ENCODE peak calls at places on chromosomes 5 and 9, in six cellular contexts. One of them, this sample, is unnamed.

GRCh38 chr9:77848897-77849296 is 182.7 kb downstream of the GNAQ start:
- ATAC-seq in A549: peak; percentile 86
- ATAC-seq in upper lobe of left lung: peak; percentile 95
- ATAC-seq in K562: no peak
- ATAC-seq in GM12878: no peak
- ATAC-seq in HepG2: no peak
- ATAC-seq in this sample: peak; percentile 94

GRCh38 chr5:126831175-126831574 is 54.2 kb downstream of the LMNB1 start:
- ATAC-seq in GM12878: no peak
- ATAC-seq in K562: no peak
- ATAC-seq in A549: no peak
- ATAC-seq in upper lobe of left lung: no peak
- ATAC-seq in HepG2: no peak
- ATAC-seq in this sample: no peak

GRCh38 chr5:98938459-98938858 is 9.7 kb upstream of the CHD1 start:
- ATAC-seq in K562: no peak
- ATAC-seq in HepG2: peak; percentile 96
- ATAC-seq in upper lobe of left lung: no peak
- ATAC-seq in GM12878: no peak
- ATAC-seq in A549: peak; percentile 52
- ATAC-seq in this sample: no peak

GRCh38 chr5:107474361-107474723 is 196.4 kb downstream of the EFNA5 start:
- ATAC-seq in A549: no peak
- ATAC-seq in K562: no peak
- ATAC-seq in HepG2: no peak
- ATAC-seq in GM12878: no peak
- ATAC-seq in upper lobe of left lung: no peak
- ATAC-seq in this sample: no peak

GRCh38 chr5:38193015-38193581 is 65.3 kb upstream of the EGFLAM start:
- ATAC-seq in A549: peak; percentile 91
- ATAC-seq in K562: peak; percentile 89
- ATAC-seq in HepG2: peak; percentile 71
- ATAC-seq in GM12878: peak; percentile 86
- ATAC-seq in upper lobe of left lung: peak; percentile 86
- ATAC-seq in this sample: peak; percentile 65

GRCh38 chr5:61659221-61659696 is 327.2 kb downstream of the ZSWIM6 start:
- ATAC-seq in A549: peak; percentile 42
- ATAC-seq in upper lobe of left lung: peak; percentile 45
- ATAC-seq in K562: peak; percentile 64
- ATAC-seq in HepG2: peak; percentile 67
- ATAC-seq in GM12878: peak; percentile 15
- ATAC-seq in this sample: no peak

GRCh38 chr5:62143268-62144229 is 162.5 kb upstream of the KIF2A start:
- ATAC-seq in upper lobe of left lung: peak; percentile 66
- ATAC-seq in A549: peak; percentile 88
- ATAC-seq in K562: peak; percentile 83
- ATAC-seq in HepG2: peak; percentile 61
- ATAC-seq in GM12878: peak; percentile 48
- ATAC-seq in this sample: no peak

GRCh38 chr5:57889558-57889957 is 406.9 kb upstream of the ACTBL2 start:
- ATAC-seq in A549: peak; percentile 93
- ATAC-seq in K562: peak; percentile 71
- ATAC-seq in GM12878: no peak
- ATAC-seq in upper lobe of left lung: no peak
- ATAC-seq in HepG2: peak; percentile 86
- ATAC-seq in this sample: no peak

GRCh38 chr5:171579162-171579561 is 159.7 kb downstream of the FGF18 start:
- ATAC-seq in GM12878: no peak
- ATAC-seq in A549: no peak
- ATAC-seq in upper lobe of left lung: peak; percentile 65
- ATAC-seq in HepG2: no peak
- ATAC-seq in K562: no peak
- ATAC-seq in this sample: peak; percentile 57

GRCh38 chr5:14580037-14581034 is 1.3 kb upstream of the OTULINL start:
- ATAC-seq in upper lobe of left lung: no peak
- ATAC-seq in HepG2: no peak
- ATAC-seq in GM12878: no peak
- ATAC-seq in A549: no peak
- ATAC-seq in K562: no peak
- ATAC-seq in this sample: no peak

GRCh38 chr9:33137781-33138264 is 29.3 kb downstream of the B4GALT1 start:
- ATAC-seq in GM12878: peak; percentile 36
- ATAC-seq in upper lobe of left lung: no peak
- ATAC-seq in A549: no peak
- ATAC-seq in HepG2: no peak
- ATAC-seq in K562: no peak
- ATAC-seq in this sample: no peak

GRCh38 chr5:134567651-134568338 is 42.3 kb downstream of the JADE2 start:
- ATAC-seq in A549: peak; percentile 72
- ATAC-seq in upper lobe of left lung: peak; percentile 90
- ATAC-seq in K562: peak; percentile 45
- ATAC-seq in HepG2: no peak
- ATAC-seq in GM12878: no peak
- ATAC-seq in this sample: peak; percentile 89

GRCh38 chr9:131836021-131836420 is 96.1 kb upstream of the RAPGEF1 start:
- ATAC-seq in K562: no peak
- ATAC-seq in HepG2: no peak
- ATAC-seq in A549: no peak
- ATAC-seq in upper lobe of left lung: no peak
- ATAC-seq in GM12878: no peak
- ATAC-seq in this sample: no peak

GRCh38 chr5:110402562-110402961 is 323.9 kb downstream of the TMEM232 start:
- ATAC-seq in upper lobe of left lung: no peak
- ATAC-seq in K562: no peak
- ATAC-seq in GM12878: no peak
- ATAC-seq in HepG2: peak; percentile 80
- ATAC-seq in A549: no peak
- ATAC-seq in this sample: no peak

GRCh38 chr9:19181002-19181401 is 49.5 kb upstream of the DENND4C start:
- ATAC-seq in upper lobe of left lung: no peak
- ATAC-seq in HepG2: no peak
- ATAC-seq in A549: no peak
- ATAC-seq in GM12878: no peak
- ATAC-seq in K562: no peak
- ATAC-seq in this sample: no peak

GRCh38 chr5:178589180-178590140 is 733 bp downstream of the COL23A1 start:
- ATAC-seq in upper lobe of left lung: no peak
- ATAC-seq in K562: peak; percentile 68
- ATAC-seq in A549: peak; percentile 10
- ATAC-seq in HepG2: peak; percentile 41
- ATAC-seq in GM12878: no peak
- ATAC-seq in this sample: peak; percentile 48

DNA sequence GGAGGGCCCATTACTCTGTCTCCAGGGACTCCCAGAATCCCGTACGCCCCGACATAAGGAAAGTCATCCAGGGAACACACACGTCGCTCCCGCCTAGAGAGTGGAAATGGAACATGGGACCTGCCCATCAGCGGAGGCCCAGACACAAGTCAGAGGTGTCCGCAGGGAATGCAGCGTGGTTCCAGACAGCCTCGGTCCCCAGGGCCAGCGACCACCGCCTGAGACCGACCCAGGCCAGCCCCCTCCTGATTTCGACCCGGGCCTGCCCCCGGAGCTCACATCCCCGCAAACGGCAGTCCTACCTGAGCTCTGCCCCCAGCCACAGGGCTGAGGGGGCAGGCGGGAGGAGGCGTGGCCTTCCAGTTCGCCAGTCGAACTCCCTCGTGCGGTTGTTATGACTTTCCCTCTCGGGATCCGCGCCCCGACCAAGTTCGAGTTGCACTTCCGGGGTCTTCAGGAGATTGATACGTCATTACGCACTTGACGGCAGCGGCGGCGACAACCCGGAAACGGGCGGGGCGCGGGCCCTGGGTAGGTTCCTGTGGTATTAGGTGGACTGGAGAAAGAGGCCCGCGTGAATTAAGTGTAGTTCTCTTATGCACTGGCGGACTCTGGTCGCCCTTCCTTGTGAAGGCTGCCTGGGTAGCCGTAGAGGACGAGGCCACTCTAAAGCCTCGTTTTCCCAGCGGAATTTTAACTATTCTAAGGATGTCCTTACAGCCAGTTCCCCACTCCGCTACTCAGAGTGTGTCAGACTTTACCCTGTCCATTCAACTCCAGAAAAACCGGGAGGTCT is 370.0 kb upstream of the POU5F2 start:
- ATAC-seq in K562: peak; percentile 99
- ATAC-seq in HepG2: peak; percentile 96
- ATAC-seq in A549: peak; percentile 99
- ATAC-seq in GM12878: peak; percentile 98
- ATAC-seq in upper lobe of left lung: peak; percentile 99
- ATAC-seq in this sample: peak; percentile 97
- TF ChIP-seq EP300 in K562: no peak
- TF ChIP-seq EP300 in HepG2: no peak
- TF ChIP-seq EP300 in A549: no peak
- TF ChIP-seq EP300 in GM12878: no peak
- TF ChIP-seq EP300 in upper lobe of left lung: no peak
- TF ChIP-seq EP300 in this sample: no peak

DNA sequence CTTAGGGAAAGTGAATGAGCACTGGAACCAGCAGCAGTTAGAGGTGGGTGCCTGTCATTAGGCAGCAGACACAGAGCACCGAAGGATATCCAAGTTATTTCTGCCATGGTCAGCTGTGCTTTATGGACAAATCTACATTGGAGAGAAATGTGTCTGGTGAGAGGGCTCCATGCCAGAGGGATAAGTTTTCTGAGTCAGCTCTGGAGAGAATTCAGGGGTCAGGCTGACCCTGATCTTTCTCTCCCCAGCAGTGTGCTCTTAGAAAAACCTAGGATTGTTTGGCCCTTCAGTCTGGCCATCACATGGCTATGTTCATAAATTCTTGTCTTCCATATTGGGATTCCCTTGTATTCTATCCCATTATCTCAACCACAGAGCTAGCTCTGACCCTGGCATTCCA is 8.9 kb upstream of the IL17B start:
- ATAC-seq in K562: no peak
- ATAC-seq in A549: no peak
- ATAC-seq in upper lobe of left lung: no peak
- ATAC-seq in HepG2: no peak
- ATAC-seq in GM12878: no peak
- ATAC-seq in this sample: no peak
- H3K27ac ChIP-seq in K562: no peak overlapping the region
- H3K27ac ChIP-seq in A549: no peak overlapping the region
- H3K27ac ChIP-seq in upper lobe of left lung: peak overlapping the region; percentile 3
- H3K27ac ChIP-seq in HepG2: no peak overlapping the region
- H3K27ac ChIP-seq in GM12878: no peak overlapping the region
- H3K27ac ChIP-seq in this sample: peak overlapping the region; percentile 93

GRCh38 chr9:36154213-36154952 is 14.8 kb upstream of the CCIN start:
- ATAC-seq in A549: peak; percentile 72
- ATAC-seq in upper lobe of left lung: peak; percentile 71
- ATAC-seq in GM12878: no peak
- ATAC-seq in K562: no peak
- ATAC-seq in HepG2: no peak
- ATAC-seq in this sample: peak; percentile 76
- TF ChIP-seq EP300 in A549: no peak
- TF ChIP-seq EP300 in upper lobe of left lung: peak; percentile 34
- TF ChIP-seq EP300 in GM12878: no peak
- TF ChIP-seq EP300 in K562: no peak
- TF ChIP-seq EP300 in HepG2: no peak
- TF ChIP-seq EP300 in this sample: no peak

GRCh38 chr9:137256839-137257238 is 1.7 kb downstream of the NELFB start:
- ATAC-seq in K562: no peak
- ATAC-seq in upper lobe of left lung: no peak
- ATAC-seq in GM12878: no peak
- ATAC-seq in A549: no peak
- ATAC-seq in HepG2: no peak
- ATAC-seq in this sample: no peak

GRCh38 chr9:137256362-137256761 is 1.2 kb downstream of the NELFB start:
- ATAC-seq in upper lobe of left lung: no peak
- ATAC-seq in K562: no peak
- ATAC-seq in A549: no peak
- ATAC-seq in GM12878: no peak
- ATAC-seq in HepG2: no peak
- ATAC-seq in this sample: no peak

GRCh38 chr9:137253717-137254623 is 1.2 kb upstream of the NELFB start:
- ATAC-seq in A549: peak; percentile 32
- ATAC-seq in HepG2: peak; percentile 46
- ATAC-seq in GM12878: no peak
- ATAC-seq in K562: peak; percentile 30
- ATAC-seq in upper lobe of left lung: no peak
- ATAC-seq in this sample: no peak

GRCh38 chr9:137255448-137256114 is 454 bp downstream of the NELFB start:
- ATAC-seq in HepG2: peak; percentile 19
- ATAC-seq in upper lobe of left lung: peak; percentile 52
- ATAC-seq in GM12878: peak; percentile 47
- ATAC-seq in A549: peak; percentile 60
- ATAC-seq in K562: peak; percentile 51
- ATAC-seq in this sample: peak; percentile 50

GRCh38 chr9:137254624-137255447 is at the start of gene NELFB:
- ATAC-seq in upper lobe of left lung: peak; percentile 96
- ATAC-seq in K562: peak; percentile 82
- ATAC-seq in GM12878: peak; percentile 83
- ATAC-seq in A549: peak; percentile 83
- ATAC-seq in HepG2: peak; percentile 53
- ATAC-seq in this sample: peak; percentile 96
- H3K27ac ChIP-seq in upper lobe of left lung: peak within 1 kb of the TSS; percentile 76
- H3K27ac ChIP-seq in K562: peak within 1 kb of the TSS; percentile 84
- H3K27ac ChIP-seq in GM12878: peak within 1 kb of the TSS; percentile 77
- H3K27ac ChIP-seq in A549: peak within 1 kb of the TSS; percentile 90
- H3K27ac ChIP-seq in HepG2: peak within 1 kb of the TSS; percentile 80
- H3K27ac ChIP-seq in this sample: peak within 1 kb of the TSS; percentile 84

GRCh38 chr5:141742866-141743651 is 61.0 kb upstream of the ARAP3 start:
- ATAC-seq in GM12878: peak; percentile 36
- ATAC-seq in A549: peak; percentile 61
- ATAC-seq in K562: peak; percentile 59
- ATAC-seq in upper lobe of left lung: peak; percentile 30
- ATAC-seq in HepG2: peak; percentile 59
- ATAC-seq in this sample: no peak

GRCh38 chr5:141743652-141744333 is 61.8 kb upstream of the ARAP3 start:
- ATAC-seq in GM12878: no peak
- ATAC-seq in HepG2: no peak
- ATAC-seq in upper lobe of left lung: no peak
- ATAC-seq in K562: no peak
- ATAC-seq in A549: no peak
- ATAC-seq in this sample: no peak

GRCh38 chr5:141747152-141747640 is 65.2 kb upstream of the ARAP3 start:
- ATAC-seq in HepG2: peak; percentile 33
- ATAC-seq in upper lobe of left lung: peak; percentile 33
- ATAC-seq in GM12878: peak; percentile 87
- ATAC-seq in A549: peak; percentile 74
- ATAC-seq in K562: peak; percentile 79
- ATAC-seq in this sample: peak; percentile 63

GRCh38 chr5:141746395-141746794 is 64.4 kb upstream of the ARAP3 start:
- ATAC-seq in upper lobe of left lung: no peak
- ATAC-seq in K562: no peak
- ATAC-seq in GM12878: no peak
- ATAC-seq in HepG2: no peak
- ATAC-seq in A549: no peak
- ATAC-seq in this sample: no peak

DNA sequence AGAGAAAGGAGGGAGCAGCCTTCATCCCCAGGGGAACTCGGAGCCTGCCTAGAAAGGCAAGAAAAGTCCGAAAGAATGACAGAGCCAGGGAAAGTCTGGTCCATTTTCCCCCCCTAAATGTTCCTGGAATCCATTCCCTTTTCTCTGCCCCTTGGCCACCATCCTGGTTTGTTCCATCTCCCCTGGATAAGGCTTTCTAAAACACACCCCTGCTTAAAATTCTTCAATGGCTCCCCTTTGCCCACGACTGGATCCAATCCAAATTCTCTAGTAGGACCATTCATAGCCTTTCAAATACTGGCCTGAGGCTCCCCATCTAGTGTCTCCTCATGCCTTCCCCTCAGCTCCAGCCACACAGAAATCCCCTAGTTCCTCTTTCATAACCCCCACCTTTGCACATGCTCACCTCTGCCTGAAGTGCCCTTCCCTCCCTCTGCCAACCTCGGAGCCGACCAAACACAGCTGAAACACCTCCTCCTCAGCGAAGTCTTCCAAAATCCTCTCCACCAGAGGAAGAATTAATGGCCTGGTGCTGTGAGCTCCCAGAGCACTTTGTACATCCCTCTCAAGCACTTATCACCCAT is 65.7 kb upstream of the ARAP3 start:
- ATAC-seq in GM12878: peak; percentile 95
- ATAC-seq in HepG2: no peak
- ATAC-seq in upper lobe of left lung: no peak
- ATAC-seq in K562: no peak
- ATAC-seq in A549: no peak
- ATAC-seq in this sample: no peak
- TF ChIP-seq EP300 in GM12878: no peak
- TF ChIP-seq EP300 in HepG2: no peak
- TF ChIP-seq EP300 in upper lobe of left lung: no peak
- TF ChIP-seq EP300 in K562: no peak
- TF ChIP-seq EP300 in A549: no peak
- TF ChIP-seq EP300 in this sample: no peak